ENCODE peak calls at places on chromosomes 12 and 14, in four cellular contexts. C, G, Y and S are unnamed samples.

GRCh38 chr12:76329163-76329562 is 19.1 kb downstream of the BBS10 start:
- DNase-seq in C (peak), G (peak), Y (no peak), S (no peak)

GRCh38 chr12:47985596-47986265 is 18.5 kb downstream of the COL2A1 start:
- DNase-seq in C (no peak), G (no peak), Y (no peak), S (no peak)

GRCh38 chr12:29769162-29769820 is 14.5 kb downstream of the TMTC1 start:
- DNase-seq in C (no peak), G (no peak), Y (no peak), S (peak)

GRCh38 chr12:5745251-5745888 is 199.7 kb downstream of the ANO2 start:
- DNase-seq in C (peak), G (peak), Y (peak), S (peak)

GRCh38 chr14:78519863-78520262 is 349.7 kb downstream of the NRXN3 start:
- DNase-seq in C (peak), G (peak), Y (peak), S (no peak)

GRCh38 chr14:28666961-28667360 is 99.6 kb upstream of the FOXG1 start:
- DNase-seq in C (no peak), G (no peak), Y (no peak), S (no peak)

GRCh38 chr12:49899921-49900320 is 3.8 kb downstream of the FAIM2 start:
- DNase-seq in C (no peak), G (no peak), Y (no peak), S (no peak)

GRCh38 chr12:120497524-120498150 is 1.7 kb downstream of the DYNLL1 start:
- DNase-seq in C (no peak), G (no peak), Y (peak), S (no peak)

GRCh38 chr14:21768116-21768874 is 94.7 kb upstream of the OR4E1 start:
- DNase-seq in C (no peak), G (peak), Y (no peak), S (peak)

GRCh38 chr12:120262852-120263724 is 2.4 kb downstream of the PXN start:
- DNase-seq in C (no peak), G (no peak), Y (no peak), S (no peak)

GRCh38 chr12:6450091-6450868 is 1.6 kb upstream of the TAPBPL start:
- DNase-seq in C (no peak), G (no peak), Y (no peak), S (no peak)

GRCh38 chr12:53725824-53726223 is 1.4 kb downstream of the CALCOCO1 start:
- DNase-seq in C (no peak), G (no peak), Y (peak), S (no peak)

GRCh38 chr12:123063535-123063934 is 83.1 kb downstream of the ARL6IP4 start:
- DNase-seq in C (no peak), G (peak), Y (no peak), S (peak)

GRCh38 chr14:36365766-36366165 is 45.3 kb upstream of the MBIP start:
- DNase-seq in C (no peak), G (no peak), Y (peak), S (no peak)

GRCh38 chr12:16303939-16304338 is 26.5 kb upstream of the SLC15A5 start:
- DNase-seq in C (no peak), G (no peak), Y (no peak), S (peak)

GRCh38 chr12:49352351-49352750 is 5.7 kb downstream of the DNAJC22 start:
- DNase-seq in C (no peak), G (no peak), Y (no peak), S (no peak)

GRCh38 chr14:64812412-64812811 is 67.3 kb downstream of the SPTB start:
- DNase-seq in C (no peak), G (peak), Y (peak), S (no peak)

GRCh38 chr12:100827901-100828520 is 33.4 kb downstream of the ANO4 start:
- DNase-seq in C (no peak), G (peak), Y (no peak), S (peak)

GRCh38 chr12:132807295-132808222 is 21.1 kb downstream of the GOLGA3 start:
- DNase-seq in C (no peak), G (peak), Y (no peak), S (no peak)

GRCh38 chr12:113049976-113050742 is 6.4 kb upstream of the DTX1 start:
- DNase-seq in C (no peak), G (peak), Y (no peak), S (peak)

GRCh38 chr14:99481745-99482099 is 513 bp downstream of the CCNK start:
- DNase-seq in C (no peak), G (peak), Y (peak), S (no peak)

GRCh38 chr12:4960547-4960946 is 50.8 kb downstream of the KCNA1 start:
- DNase-seq in C (no peak), G (no peak), Y (no peak), S (no peak)

GRCh38 chr14:22883191-22883976 is at the start of gene REM2:
- DNase-seq in C (no peak), G (peak), Y (no peak), S (peak)

GRCh38 chr14:93926209-93926872 is 803 bp upstream of the FAM181A start:
- DNase-seq in C (no peak), G (no peak), Y (no peak), S (no peak)

GRCh38 chr14:90381999-90382451 is 14.8 kb upstream of the CALM1 start:
- DNase-seq in C (no peak), G (peak), Y (peak), S (peak)

GRCh38 chr12:77847060-77847541 is 16.4 kb downstream of the NAV3 start:
- DNase-seq in C (no peak), G (peak), Y (no peak), S (no peak)

GRCh38 chr14:104343690-104344640 is 205.6 kb downstream of the KIF26A start:
- DNase-seq in C (no peak), G (peak), Y (no peak), S (no peak)

GRCh38 chr14:61560323-61560722 is 135.0 kb upstream of the HIF1A start:
- DNase-seq in C (no peak), G (no peak), Y (no peak), S (no peak)

GRCh38 chr12:120720234-120720968 is 5.2 kb upstream of the ACADS start:
- DNase-seq in C (no peak), G (no peak), Y (peak), S (no peak)

GRCh38 chr14:77478796-77479195 is 19.8 kb downstream of the ISM2 start:
- DNase-seq in C (no peak), G (no peak), Y (no peak), S (no peak)

GRCh38 chr12:40226652-40227051 is 1.9 kb downstream of the LRRK2 start:
- DNase-seq in C (peak), G (no peak), Y (no peak), S (no peak)

GRCh38 chr14:64253672-64254071 is 40.5 kb downstream of the ESR2 start:
- DNase-seq in C (no peak), G (no peak), Y (no peak), S (no peak)